ENCODE peak calls at places on chromosomes 1 and 21, in six cellular contexts. E, S, G, R, X and J are unnamed samples.

GRCh38 chr1:236642763-236643162 is 38.4 kb upstream of the HEATR1 start:
- DNase-seq in E (no peak), S (no peak), G (no peak), R (no peak), X (no peak), J (no peak)

GRCh38 chr1:59061876-59062275 is 235.0 kb upstream of the FGGY start:
- DNase-seq in E (peak; percentile 90), S (no peak), G (no peak), R (peak; percentile 96), X (peak; percentile 93), J (no peak)

GRCh38 chr21:43880111-43880985 is 15.3 kb downstream of the AGPAT3 start:
- DNase-seq in E (peak; percentile 18), S (no peak), G (no peak), R (peak; percentile 42), X (peak; percentile 9), J (no peak)

GRCh38 chr1:14970115-14970798 is 183.3 kb upstream of the TMEM51 start:
- DNase-seq in E (peak; percentile 87), S (no peak), G (peak; percentile 29), R (peak; percentile 96), X (peak; percentile 96), J (peak; percentile 91)

GRCh38 chr1:200980873-200981272 is 42.6 kb downstream of the KIF21B start:
- DNase-seq in E (no peak), S (no peak), G (no peak), R (no peak), X (no peak), J (no peak)

GRCh38 chr1:10045480-10046355 is 13.0 kb downstream of the UBE4B start:
- DNase-seq in E (peak; percentile 79), S (no peak), G (no peak), R (peak; percentile 48), X (peak; percentile 8), J (no peak)

GRCh38 chr1:148334339-148335130 is 148.6 kb downstream of the PPIAL4G start:
- DNase-seq in E (peak; percentile 81), S (peak; percentile 77), G (peak; percentile 90), R (peak; percentile 95), X (peak; percentile 92), J (peak; percentile 80)

GRCh38 chr1:47309427-47309826 is 4.5 kb downstream of the STIL start:
- DNase-seq in E (no peak), S (no peak), G (no peak), R (no peak), X (no peak), J (no peak)

GRCh38 chr1:107315652-107316051 is 174.8 kb downstream of the NTNG1 start:
- DNase-seq in E (no peak), S (no peak), G (no peak), R (no peak), X (no peak), J (no peak)

GRCh38 chr1:15007842-15008241 is 145.7 kb upstream of the TMEM51 start:
- DNase-seq in E (no peak), S (no peak), G (no peak), R (no peak), X (no peak), J (no peak)

GRCh38 chr1:110216116-110216515 is 6.0 kb downstream of the KCNC4 start:
- DNase-seq in E (no peak), S (no peak), G (no peak), R (no peak), X (no peak), J (no peak)

GRCh38 chr1:233790662-233791371 is 113.7 kb upstream of the SLC35F3 start:
- DNase-seq in E (peak; percentile 34), S (peak; percentile 40), G (peak; percentile 73), R (peak; percentile 64), X (peak; percentile 2), J (peak; percentile 87)

GRCh38 chr1:204814146-204814884 is 56.3 kb upstream of the NFASC start:
- DNase-seq in E (no peak), S (no peak), G (no peak), R (no peak), X (no peak), J (no peak)

GRCh38 chr1:210251680-210252490 is 19.3 kb downstream of the SERTAD4 start:
- DNase-seq in E (no peak), S (peak; percentile 30), G (peak; percentile 62), R (no peak), X (no peak), J (no peak)

GRCh38 chr21:41410767-41411448 is 15.1 kb upstream of the MX1 start:
- DNase-seq in E (no peak), S (no peak), G (no peak), R (no peak), X (no peak), J (no peak)

GRCh38 chr21:33642896-33643657 is 776 bp downstream of the ITSN1 start:
- DNase-seq in E (peak; percentile 36), S (peak; percentile 55), G (peak; percentile 60), R (peak; percentile 26), X (no peak), J (peak; percentile 17)

GRCh38 chr1:94296018-94296417 is 58.6 kb upstream of the ARHGAP29 start:
- DNase-seq in E (peak; percentile 84), S (no peak), G (no peak), R (peak; percentile 76), X (peak; percentile 88), J (no peak)

GRCh38 chr1:159803946-159804695 is 2.0 kb downstream of the FCRL6 start:
- DNase-seq in E (no peak), S (no peak), G (no peak), R (no peak), X (no peak), J (no peak)

GRCh38 chr1:2890221-2890850 is 88.8 kb upstream of the TTC34 start:
- DNase-seq in E (no peak), S (no peak), G (no peak), R (no peak), X (no peak), J (no peak)

GRCh38 chr1:229623838-229624237 is 2.1 kb downstream of the TAF5L start:
- DNase-seq in E (no peak), S (no peak), G (no peak), R (no peak), X (no peak), J (no peak)

GRCh38 chr21:44329086-44329889 is 9.9 kb downstream of the CFAP410 start:
- DNase-seq in E (no peak), S (peak; percentile 36), G (no peak), R (no peak), X (no peak), J (no peak)

GRCh38 chr1:116472431-116472961 is 98.3 kb downstream of the CD58 start:
- DNase-seq in E (peak; percentile 24), S (no peak), G (no peak), R (peak; percentile 11), X (no peak), J (no peak)

GRCh38 chr1:9289090-9289534 is 3.6 kb upstream of the SPSB1 start:
- DNase-seq in E (peak; percentile 74), S (peak; percentile 82), G (peak; percentile 77), R (peak; percentile 82), X (peak; percentile 81), J (no peak)

GRCh38 chr1:231818342-231818741 is 191.8 kb downstream of the DISC1 start:
- DNase-seq in E (no peak), S (no peak), G (no peak), R (peak; percentile 27), X (no peak), J (no peak)

GRCh38 chr1:11227106-11228077 is 35.0 kb downstream of the MTOR start:
- DNase-seq in E (no peak), S (no peak), G (no peak), R (no peak), X (no peak), J (no peak)

GRCh38 chr1:107139833-107140702 is 771 bp upstream of the NTNG1 start:
- DNase-seq in E (peak; percentile 36), S (peak; percentile 56), G (peak; percentile 69), R (peak; percentile 41), X (peak; percentile 19), J (no peak)

GRCh38 chr1:183610053-183610452 is 19.8 kb upstream of the NCF2 start:
- DNase-seq in E (no peak), S (no peak), G (no peak), R (peak; percentile 43), X (no peak), J (no peak)

GRCh38 chr1:64857347-64857746 is 109.0 kb downstream of the JAK1 start:
- DNase-seq in E (no peak), S (no peak), G (no peak), R (no peak), X (no peak), J (no peak)

GRCh38 chr1:64856564-64856963 is 109.8 kb downstream of the JAK1 start:
- DNase-seq in E (peak; percentile 15), S (no peak), G (no peak), R (peak; percentile 28), X (no peak), J (no peak)

GRCh38 chr1:64865105-64865757 is 101.1 kb downstream of the JAK1 start:
- DNase-seq in E (no peak), S (no peak), G (no peak), R (no peak), X (no peak), J (no peak)

GRCh38 chr1:64864018-64864945 is 102.1 kb downstream of the JAK1 start:
- DNase-seq in E (no peak), S (no peak), G (no peak), R (no peak), X (no peak), J (no peak)

GRCh38 chr1:64861611-64862010 is 104.7 kb downstream of the JAK1 start:
- DNase-seq in E (peak; percentile 17), S (peak; percentile 36), G (peak; percentile 73), R (peak; percentile 26), X (no peak), J (no peak)
- TF ChIP-seq CTCF in E (peak; percentile 38), S (peak; percentile 15), G (peak; percentile 57), R (peak; percentile 27), X (peak; percentile 52), J (no peak)

GRCh38 chr1:212608956-212609700 is 567 bp downstream of the ATF3 start:
- DNase-seq in E (no peak), S (peak; percentile 83), G (peak; percentile 86), R (peak; percentile 29), X (no peak), J (peak; percentile 33)
- TF ChIP-seq CTCF in E (peak; percentile 53), S (peak; percentile 67), G (peak; percentile 79), R (peak; percentile 28), X (peak; percentile 53), J (peak; percentile 58)

DNA sequence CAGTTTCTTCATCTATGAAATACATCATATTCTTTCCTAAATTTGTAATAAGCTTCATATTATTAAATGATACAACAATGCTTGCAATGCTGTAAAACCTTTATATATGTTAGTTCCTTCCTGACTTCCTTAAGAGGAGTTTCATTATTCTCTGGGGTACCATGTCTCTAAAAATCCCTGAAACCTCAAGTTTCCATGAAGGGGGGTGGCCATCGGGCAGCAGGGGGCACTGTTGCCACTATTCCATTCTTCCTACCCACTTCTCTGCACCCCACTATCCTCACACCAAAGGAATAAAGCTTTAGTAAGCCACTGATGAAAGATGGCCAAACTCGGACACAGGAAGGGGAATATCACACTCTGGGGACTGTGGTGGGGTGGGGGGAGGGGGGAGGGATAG is 9.0 kb upstream of the DMRTB1 start:
- DNase-seq in E (no peak), S (peak; percentile 52), G (peak; percentile 29), R (no peak), X (no peak), J (no peak)
- TF ChIP-seq CTCF in E (peak; percentile 35), S (peak; percentile 52), G (peak; percentile 63), R (peak; percentile 45), X (peak; percentile 65), J (no peak)

DNA sequence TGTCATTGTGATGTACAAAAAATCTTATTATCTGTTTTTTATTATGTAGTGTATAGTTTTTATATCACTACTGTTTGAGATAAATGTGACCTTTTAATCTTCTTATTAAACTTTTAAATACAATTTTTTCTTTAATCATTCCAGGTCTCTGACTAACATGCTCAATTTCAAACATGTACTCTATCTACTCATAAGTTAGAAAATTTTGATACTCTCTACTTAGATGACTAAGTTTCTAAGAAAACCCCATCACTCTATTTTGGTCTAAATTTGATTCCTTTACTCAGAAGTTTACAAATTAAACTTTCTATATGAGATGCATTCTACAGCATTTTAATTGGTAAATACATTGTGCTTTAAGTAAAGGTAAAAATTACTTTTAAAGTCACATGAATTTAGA is 544.0 kb downstream of the PTBP2 start:
- DNase-seq in E (no peak), S (no peak), G (no peak), R (no peak), X (no peak), J (no peak)
- TF ChIP-seq CTCF in E (no peak), S (no peak), G (no peak), R (no peak), X (no peak), J (no peak)